ENCODE peak calls at places on chromosome 17, in five cellular contexts. R is stimulated activated CD8-positive, alpha-beta memory T cell treated with anti-CD3 and anti-CD28 coated beads, Interleukin-12 subunit alpha, Interleukin-12 subunit beta, amount 100 ng/mL, for 1 hour; S is mesendoderm; J is omental fat pad; L is EL. T is an unnamed sample.

GRCh38 chr17:77206557-77206956 is 65.8 kb downstream of the SEC14L1 start:
- DNase-seq in J (no peak), L (peak), S (no peak), R (no peak), T (no peak)

GRCh38 chr17:64424318-64424717 is 24.6 kb upstream of the MILR1 start:
- DNase-seq in J (no peak), S (no peak), R (no peak), L (no peak), T (no peak)

GRCh38 chr17:71338396-71338795 is 782.4 kb upstream of the SOX9 start:
- DNase-seq in R (no peak), J (no peak), S (no peak), L (peak), T (peak)

GRCh38 chr17:28744104-28744801 is 442 bp downstream of the TRAF4 start:
- DNase-seq in J (peak), L (peak), R (peak), S (peak), T (peak)

GRCh38 chr17:44921122-44921882 is 6.0 kb upstream of the GFAP start:
- DNase-seq in L (no peak), S (peak), J (no peak), R (no peak), T (peak)

GRCh38 chr17:40499551-40500189 is 1.8 kb downstream of the TNS4 start:
- DNase-seq in J (peak), L (peak), R (no peak), S (peak), T (peak)

GRCh38 chr17:1714488-1714979 is 4.4 kb upstream of the TLCD2 start:
- DNase-seq in J (peak), S (peak), L (peak), R (no peak), T (peak)

GRCh38 chr17:19904924-19905323 is 37.2 kb upstream of the ULK2 start:
- DNase-seq in J (no peak), S (no peak), R (no peak), L (no peak), T (no peak)

GRCh38 chr17:45948881-45949624 is 50.0 kb upstream of the STH start:
- DNase-seq in J (peak), S (peak), L (peak), R (peak), T (peak)

GRCh38 chr17:8445536-8445935 is 9.9 kb downstream of the NDEL1 start:
- DNase-seq in S (no peak), J (no peak), L (no peak), R (no peak), T (no peak)

GRCh38 chr17:61594294-61594825 is 3.3 kb upstream of the NACA2 start:
- DNase-seq in S (no peak), L (peak), J (no peak), R (no peak), T (no peak)

GRCh38 chr17:49224198-49224996 is 6.2 kb downstream of the PHOSPHO1 start:
- DNase-seq in S (peak), J (no peak), R (no peak), L (no peak), T (no peak)

GRCh38 chr17:79433396-79433795 is 177.5 kb downstream of the RBFOX3 start:
- DNase-seq in S (no peak), R (no peak), J (no peak), L (no peak), T (no peak)

GRCh38 chr17:45404870-45405249 is 27.8 kb downstream of the ARHGAP27 start:
- DNase-seq in R (no peak), S (no peak), L (no peak), J (no peak), T (no peak)

GRCh38 chr17:37605813-37606505 is 3.3 kb downstream of the SYNRG start:
- DNase-seq in R (peak), S (no peak), L (peak), J (no peak), T (no peak)

GRCh38 chr17:46977348-46977747 is 1.7 kb downstream of the RPRML start:
- DNase-seq in L (peak), S (peak), R (no peak), J (no peak), T (no peak)

T was measured in AG08395.